ENCODE peak calls at places on chromosomes 3 and 15, in five cellular contexts. I, A, H, T and V are unnamed samples.

GRCh38 chr15:41161336-41161735 is 45.3 kb upstream of the INO80 start:
- DNase-seq in I (peak), A (no peak), H (no peak), T (no peak), V (peak)

GRCh38 chr3:13537926-13538325 is 11.0 kb upstream of the FBLN2 start:
- DNase-seq in I (peak), A (no peak), H (peak), T (no peak), V (peak)

GRCh38 chr15:99059010-99059981 is 45.6 kb upstream of the SYNM start:
- DNase-seq in I (peak), A (peak), H (peak), T (no peak), V (peak)

GRCh38 chr3:69364354-69364753 is 21.5 kb downstream of the FRMD4B start:
- DNase-seq in I (no peak), A (no peak), H (no peak), T (no peak), V (no peak)

GRCh38 chr3:123652346-123652984 is 67.6 kb upstream of the HACD2 start:
- DNase-seq in I (peak), A (peak), H (peak), T (no peak), V (peak)

GRCh38 chr15:71786673-71787072 is 23.7 kb upstream of the NR2E3 start:
- DNase-seq in I (no peak), A (no peak), H (no peak), T (no peak), V (no peak)

GRCh38 chr15:48352474-48353072 is 21.3 kb downstream of the DUT start:
- DNase-seq in I (peak), A (peak), H (peak), T (no peak), V (peak)

GRCh38 chr15:79431636-79432344 is at the start of gene MINAR1:
- DNase-seq in I (peak), A (peak), H (no peak), T (no peak), V (peak)

GRCh38 chr3:155416500-155417118 is 123.1 kb upstream of the STRIT1 start:
- DNase-seq in I (peak), A (no peak), H (no peak), T (no peak), V (peak)

GRCh38 chr15:45640610-45641009 is 5.8 kb downstream of the SQOR start:
- DNase-seq in I (peak), A (peak), H (no peak), T (no peak), V (peak)

GRCh38 chr3:123743121-123743520 is 141.0 kb downstream of the MYLK start:
- DNase-seq in I (no peak), A (no peak), H (no peak), T (no peak), V (no peak)

GRCh38 chr3:90092994-90093393 is 985.6 kb downstream of the EPHA3 start:
- DNase-seq in I (peak), A (peak), H (no peak), T (no peak), V (peak)

GRCh38 chr3:153073636-153074035 is 88.4 kb upstream of the RAP2B start:
- DNase-seq in I (no peak), A (no peak), H (no peak), T (no peak), V (no peak)

GRCh38 chr3:51591231-51591630 is 52.7 kb downstream of the RAD54L2 start:
- DNase-seq in I (no peak), A (no peak), H (no peak), T (no peak), V (peak)

GRCh38 chr15:86002444-86002843 is 77.2 kb upstream of the AGBL1 start:
- DNase-seq in I (no peak), A (no peak), H (no peak), T (no peak), V (no peak)

GRCh38 chr3:41148446-41148845 is 50.9 kb upstream of the CTNNB1 start:
- DNase-seq in I (no peak), A (no peak), H (no peak), T (no peak), V (no peak)

GRCh38 chr3:17894434-17895060 is 152.1 kb upstream of the TBC1D5 start:
- DNase-seq in I (peak), A (peak), H (no peak), T (no peak), V (peak)

GRCh38 chr15:39591141-39591895 is 10.4 kb downstream of the THBS1 start:
- DNase-seq in I (no peak), A (no peak), H (no peak), T (no peak), V (peak)

GRCh38 chr3:31462050-31462569 is 70.6 kb upstream of the STT3B start:
- DNase-seq in I (no peak), A (peak), H (no peak), T (peak), V (no peak)

GRCh38 chr3:46372492-46373359 is 2.0 kb downstream of the CCR5 start:
- DNase-seq in I (no peak), A (no peak), H (no peak), T (no peak), V (peak)

GRCh38 chr15:42165081-42165480 is 8.6 kb upstream of the PLA2G4F start:
- DNase-seq in I (no peak), A (no peak), H (no peak), T (no peak), V (peak)

GRCh38 chr15:51332211-51333147 is 5.9 kb downstream of the CYP19A1 start:
- DNase-seq in I (no peak), A (no peak), H (no peak), T (no peak), V (no peak)

GRCh38 chr15:58147151-58147550 is 9.0 kb downstream of the AQP9 start:
- DNase-seq in I (no peak), A (no peak), H (no peak), T (no peak), V (no peak)

GRCh38 chr3:86180696-86181095 is 810.3 kb downstream of the VGLL3 start:
- DNase-seq in I (peak), A (peak), H (no peak), T (no peak), V (no peak)

GRCh38 chr3:120144267-120144666 is 50.0 kb upstream of the GSK3B start:
- DNase-seq in I (peak), A (peak), H (no peak), T (no peak), V (peak)

GRCh38 chr15:37046876-37047614 is 53.3 kb downstream of the MEIS2 start:
- DNase-seq in I (no peak), A (peak), H (no peak), T (no peak), V (peak)

GRCh38 chr3:84968701-84969235 is 10.0 kb downstream of the CADM2 start:
- DNase-seq in I (no peak), A (no peak), H (no peak), T (no peak), V (no peak)

GRCh38 chr3:65436580-65436979 is 602.1 kb downstream of the MAGI1 start:
- DNase-seq in I (peak), A (peak), H (no peak), T (no peak), V (no peak)

GRCh38 chr3:55790596-55791350 is 303.7 kb upstream of the WNT5A start:
- DNase-seq in I (no peak), A (no peak), H (no peak), T (no peak), V (no peak)

GRCh38 chr3:14000556-14000955 is 120.7 kb upstream of the WNT7A start:
- DNase-seq in I (no peak), A (no peak), H (no peak), T (no peak), V (no peak)

GRCh38 chr15:95409924-95410323 is 920.6 kb upstream of the NR2F2 start:
- DNase-seq in I (no peak), A (no peak), H (no peak), T (no peak), V (peak)

GRCh38 chr15:43207024-43207423 is 13.8 kb downstream of the EPB42 start:
- DNase-seq in I (no peak), A (no peak), H (no peak), T (no peak), V (no peak)

GRCh38 chr15:89499156-89499555 is 2.8 kb upstream of the RHCG start:
- DNase-seq in I (no peak), A (no peak), H (no peak), T (no peak), V (no peak)

GRCh38 chr3:9866639-9867038 is 13.4 kb downstream of the CIDEC start:
- DNase-seq in I (no peak), A (no peak), H (no peak), T (no peak), V (no peak)

GRCh38 chr3:9875448-9875847 is 4.6 kb downstream of the CIDEC start:
- DNase-seq in I (no peak), A (no peak), H (no peak), T (no peak), V (no peak)

GRCh38 chr3:9867106-9867505 is 12.9 kb downstream of the CIDEC start:
- DNase-seq in I (no peak), A (no peak), H (no peak), T (no peak), V (no peak)

GRCh38 chr3:9869955-9870354 is 10.1 kb downstream of the CIDEC start:
- DNase-seq in I (no peak), A (no peak), H (no peak), T (no peak), V (no peak)

GRCh38 chr3:9870978-9871377 is 9.1 kb downstream of the CIDEC start:
- DNase-seq in I (peak), A (peak), H (no peak), T (no peak), V (peak)
- TF ChIP-seq CEBPB in I (no peak), A (no peak), H (no peak), T (no peak), V (no peak)

GRCh38 chr3:146746190-146746589 is 141.0 kb upstream of the PLSCR5 start:
- DNase-seq in I (no peak), A (no peak), H (no peak), T (no peak), V (peak)
- TF ChIP-seq BHLHE40 in I (no peak), A (no peak), H (no peak), T (no peak), V (no peak)

GRCh38 chr3:58639001-58639400 is 27.6 kb downstream of the FAM3D start:
- DNase-seq in I (no peak), A (no peak), H (no peak), T (no peak), V (peak)

GRCh38 chr3:58635371-58636285 is 30.9 kb downstream of the FAM3D start:
- DNase-seq in I (no peak), A (no peak), H (peak), T (no peak), V (no peak)

GRCh38 chr3:58638586-58638985 is 28.0 kb downstream of the FAM3D start:
- DNase-seq in I (no peak), A (no peak), H (no peak), T (no peak), V (no peak)

GRCh38 chr3:58639842-58640241 is 26.7 kb downstream of the FAM3D start:
- DNase-seq in I (no peak), A (no peak), H (no peak), T (no peak), V (no peak)

DNA sequence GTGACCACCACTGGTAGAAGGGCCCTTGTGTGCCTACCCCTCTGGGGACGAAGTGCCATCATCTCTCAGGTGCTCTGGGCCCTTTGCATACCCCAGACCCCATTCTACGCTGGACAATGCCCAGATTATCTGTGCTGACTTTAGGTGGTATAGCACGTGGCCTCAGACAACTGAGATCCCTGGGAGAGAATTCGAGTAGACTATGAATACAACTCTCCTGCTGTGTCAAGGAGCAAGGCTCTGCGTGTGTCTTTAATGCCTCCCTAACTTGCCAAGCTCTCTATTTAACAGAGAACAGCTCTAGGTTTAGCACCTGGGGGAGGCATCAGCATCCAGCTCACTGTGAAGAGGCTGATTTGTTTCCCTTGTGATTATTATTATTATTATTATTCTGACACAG is 29.1 kb downstream of the FAM3D start:
- DNase-seq in I (no peak), A (no peak), H (no peak), T (no peak), V (no peak)
- TF ChIP-seq CEBPB in I (no peak), A (no peak), H (no peak), T (no peak), V (no peak)

GRCh38 chr15:101642361-101642760 is 9.8 kb downstream of the TM2D3 start:
- DNase-seq in I (peak), A (no peak), H (no peak), T (no peak), V (no peak)
- TF ChIP-seq BHLHE40 in I (no peak), A (no peak), H (no peak), T (no peak), V (no peak)

GRCh38 chr3:16326724-16327349 is 61.8 kb downstream of the OXNAD1 start:
- DNase-seq in I (no peak), A (no peak), H (no peak), T (no peak), V (no peak)
- TF ChIP-seq CEBPB in I (no peak), A (no peak), H (no peak), T (no peak), V (no peak)